ENCODE peak calls at places on chromosomes 7 and 10, in four cellular contexts. H is K562, F is H1, J is SK-N-SH. W is an unnamed sample.

GRCh38 chr7:1094870-1095269 is 7.0 kb downstream of the GPER1 start:
- DNase-seq in H (no peak), F (no peak), J (no peak), W (no peak)

GRCh38 chr7:130875901-130876300 is 141.9 kb upstream of the KLF14 start:
- DNase-seq in H (no peak), F (no peak), J (no peak), W (no peak)

GRCh38 chr7:33721895-33722294 is 183.4 kb upstream of the BMPER start:
- DNase-seq in H (no peak), F (no peak), J (no peak), W (no peak)

GRCh38 chr10:49726593-49726992 is 35.5 kb downstream of the OGDHL start:
- DNase-seq in H (no peak), F (no peak), J (no peak), W (no peak)

GRCh38 chr7:22469371-22470143 is 30.4 kb downstream of the STEAP1B start:
- DNase-seq in H (no peak), F (no peak), J (no peak), W (no peak)

GRCh38 chr7:101238226-101239182 is 902 bp upstream of the CLDN15 start:
- DNase-seq in H (no peak), F (no peak), J (peak), W (no peak)

GRCh38 chr7:158192184-158192835 is 395.3 kb downstream of the PTPRN2 start:
- DNase-seq in H (no peak), F (no peak), J (no peak), W (no peak)

GRCh38 chr7:136369225-136369624 is 392.1 kb upstream of the MTPN start:
- DNase-seq in H (no peak), F (no peak), J (no peak), W (no peak)

GRCh38 chr10:14727389-14727918 is 47.2 kb downstream of the FAM107B start:
- DNase-seq in H (no peak), F (no peak), J (no peak), W (no peak)

GRCh38 chr7:91957823-91958222 is 17.2 kb downstream of the AKAP9 start:
- DNase-seq in H (no peak), F (no peak), J (peak), W (no peak)

GRCh38 chr10:35822316-35822715 is 180.2 kb upstream of the FZD8 start:
- DNase-seq in H (no peak), F (peak), J (no peak), W (no peak)

GRCh38 chr10:128066954-128067382 is 59.3 kb downstream of the MKI67 start:
- DNase-seq in H (no peak), F (no peak), J (no peak), W (no peak)
- TF ChIP-seq YY1 in H (no peak), F (no peak), J (no peak), W (no peak)

GRCh38 chr10:103715430-103715829 is 139.9 kb downstream of the SH3PXD2A start:
- DNase-seq in H (no peak), F (no peak), J (no peak), W (peak)
- TF ChIP-seq SIN3A in H (no peak), F (no peak), J (no peak), W (no peak)

GRCh38 chr10:92757066-92757716 is 67.4 kb downstream of the HHEX start:
- DNase-seq in H (peak), F (peak), J (no peak), W (peak)
- TF ChIP-seq YY1 in H (no peak), F (no peak), J (no peak), W (no peak)

DNA sequence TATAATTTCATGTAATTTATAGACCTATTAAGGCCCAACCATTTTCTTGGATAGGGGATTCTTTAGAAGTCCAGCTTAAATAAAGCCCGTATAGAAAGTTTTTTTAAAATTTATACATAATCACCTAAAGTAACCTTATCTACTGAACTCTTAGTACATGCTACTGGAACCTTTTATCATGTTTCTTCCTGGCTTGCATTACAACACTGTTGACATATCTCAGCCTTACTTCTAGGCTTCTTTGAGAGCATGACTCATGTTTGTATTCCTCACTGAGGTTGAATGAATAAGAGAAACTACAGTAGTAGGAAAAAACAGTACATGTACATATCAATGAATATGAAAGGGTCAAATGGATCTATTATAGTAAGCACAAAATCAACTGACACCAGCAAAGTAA is 8.2 kb upstream of the MAGI2 start:
- DNase-seq in H (no peak), F (no peak), J (no peak), W (no peak)
- TF ChIP-seq SIN3A in H (no peak), F (no peak), J (no peak), W (no peak)

GRCh38 chr7:79692015-79692414 is 238.5 kb upstream of the MAGI2 start:
- DNase-seq in H (no peak), F (no peak), J (no peak), W (no peak)

GRCh38 chr7:79691094-79691493 is 237.6 kb upstream of the MAGI2 start:
- DNase-seq in H (no peak), F (no peak), J (no peak), W (no peak)
- TF ChIP-seq YY1 in H (no peak), F (no peak), J (no peak), W (no peak)

DNA sequence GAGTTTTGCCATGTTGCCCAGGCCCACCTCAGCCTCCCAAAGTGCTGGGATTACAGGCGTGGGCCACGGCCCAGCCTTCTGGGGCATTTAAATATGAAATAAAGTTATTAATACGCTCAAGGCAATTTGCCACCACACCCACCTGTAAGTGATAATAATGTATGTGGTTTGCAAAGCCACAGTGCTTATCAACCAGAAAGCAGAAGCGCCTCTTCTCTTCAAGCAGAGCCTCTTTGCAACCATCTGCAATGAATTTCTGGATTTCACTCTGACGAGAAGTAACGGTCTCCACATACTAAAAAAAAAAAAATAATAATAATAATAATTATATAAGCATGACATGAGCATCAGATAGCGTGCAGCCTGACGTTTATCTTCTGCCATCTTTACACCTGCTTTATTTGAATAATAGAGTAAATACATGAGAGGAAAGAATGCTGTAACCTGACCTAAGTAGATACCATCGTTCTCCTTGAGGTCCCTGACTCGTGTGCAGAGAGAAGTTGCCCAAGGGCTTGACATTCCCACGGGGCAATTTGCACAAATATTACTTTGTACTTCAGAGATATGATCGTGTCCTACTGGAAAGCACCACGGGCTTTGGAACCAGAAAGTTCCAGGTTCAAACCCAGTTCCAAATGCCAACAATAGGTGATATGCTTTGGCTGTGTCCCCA is 34.0 kb downstream of the BRI3 start:
- DNase-seq in H (no peak), F (no peak), J (no peak), W (no peak)
- TF ChIP-seq SIN3A in H (no peak), F (no peak), J (no peak), W (no peak)

GRCh38 chr10:98087309-98087708 is 47.1 kb upstream of the R3HCC1L start:
- DNase-seq in H (no peak), F (no peak), J (peak), W (no peak)
- TF ChIP-seq YY1 in H (no peak), F (no peak), J (no peak), W (no peak)

GRCh38 chr10:110783509-110784103 is 88.1 kb upstream of the PDCD4 start:
- DNase-seq in H (no peak), F (no peak), J (no peak), W (no peak)
- TF ChIP-seq SIN3A in H (no peak), F (no peak), J (no peak), W (no peak)

DNA sequence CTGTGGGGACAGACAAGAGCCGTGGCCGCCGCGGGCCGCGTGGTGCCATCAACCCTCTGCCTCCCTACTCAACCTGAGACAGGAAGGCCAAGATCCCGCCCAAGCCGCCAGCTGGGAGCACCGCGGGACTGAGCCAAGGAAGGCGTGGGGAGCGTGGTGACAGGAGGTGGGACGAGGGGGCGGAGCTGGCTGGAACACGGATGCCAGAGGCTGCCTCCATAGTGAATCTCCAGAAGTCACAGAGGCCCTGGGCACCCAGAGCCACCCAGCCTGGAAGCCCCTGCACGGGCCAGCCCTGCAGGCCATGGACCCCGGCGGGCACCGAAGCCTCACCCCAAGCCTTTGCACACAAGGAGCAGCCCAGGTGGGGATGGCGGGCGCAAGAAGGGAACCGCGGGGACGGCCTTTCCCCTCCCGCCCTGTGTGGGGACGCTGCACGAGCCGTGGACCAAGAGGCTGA is 18.1 kb upstream of the DPYSL4 start:
- DNase-seq in H (no peak), F (no peak), J (no peak), W (no peak)
- TF ChIP-seq YY1 in H (no peak), F (no peak), J (no peak), W (no peak)

W was measured in HCT116.